ENCODE peak calls at places on chromosome 16, in ten cellular contexts. M, T, O, P, Z, V, D, C, R and H are unnamed samples.

GRCh38 chr16:75019007-75019406 is 20.2 kb downstream of the ZNRF1 start:
- DNase-seq in M (no peak), T (no peak), O (no peak), P (no peak), Z (no peak), V (no peak), D (no peak), C (no peak), R (no peak), H (no peak)

GRCh38 chr16:80120899-80121521 is 419.8 kb upstream of the DYNLRB2 start:
- DNase-seq in M (no peak), T (no peak), O (no peak), P (no peak), Z (no peak), V (no peak), D (no peak), C (no peak), R (no peak), H (no peak)

GRCh38 chr16:85391769-85392583 is 221.1 kb upstream of the GSE1 start:
- DNase-seq in M (no peak), T (no peak), O (no peak), P (peak), Z (no peak), V (no peak), D (no peak), C (peak), R (no peak), H (no peak)

GRCh38 chr16:14013145-14013570 is 58.0 kb upstream of the MRTFB start:
- DNase-seq in M (no peak), T (no peak), O (no peak), P (no peak), Z (no peak), V (no peak), D (no peak), C (no peak), R (no peak), H (no peak)

GRCh38 chr16:1989209-1989825 is 453 bp upstream of the SYNGR3 start:
- DNase-seq in M (no peak), T (no peak), O (no peak), P (no peak), Z (no peak), V (no peak), D (no peak), C (no peak), R (no peak), H (no peak)

GRCh38 chr16:35747658-35748455 is 2288.4 kb downstream of the TP53TG3F start:
- DNase-seq in M (no peak), T (no peak), O (no peak), P (no peak), Z (no peak), V (no peak), D (no peak), C (no peak), R (no peak), H (no peak)

GRCh38 chr16:21301168-21301894 is 23.2 kb upstream of the CRYM start:
- DNase-seq in M (peak), T (no peak), O (peak), P (peak), Z (peak), V (peak), D (peak), C (peak), R (peak), H (no peak)

GRCh38 chr16:75251280-75252048 is at the start of gene BCAR1:
- DNase-seq in M (peak), T (no peak), O (no peak), P (peak), Z (no peak), V (no peak), D (no peak), C (peak), R (peak), H (peak)

GRCh38 chr16:14199199-14199598 is 128.1 kb downstream of the MRTFB start:
- DNase-seq in M (no peak), T (no peak), O (no peak), P (no peak), Z (no peak), V (no peak), D (no peak), C (no peak), R (no peak), H (no peak)